ENCODE peak calls at places on chromosome 11, in seven cellular contexts. W, M, B, V, I, K and Y are unnamed samples.

GRCh38 chr11:14981507-14981906 is 9.4 kb upstream of the CALCA start:
- DNase-seq in W (no peak), M (no peak), B (no peak), V (no peak), I (no peak), K (no peak), Y (no peak)

GRCh38 chr11:115518983-115519382 is 14.8 kb upstream of the CADM1 start:
- DNase-seq in W (no peak), M (no peak), B (no peak), V (no peak), I (no peak), K (no peak), Y (no peak)

GRCh38 chr11:7531011-7531410 is 17.2 kb downstream of the PPFIBP2 start:
- DNase-seq in W (no peak), M (no peak), B (no peak), V (no peak), I (peak), K (no peak), Y (no peak)

GRCh38 chr11:119167933-119168332 is 592 bp upstream of the NLRX1 start:
- DNase-seq in W (no peak), M (no peak), B (no peak), V (no peak), I (peak), K (no peak), Y (no peak)

GRCh38 chr11:115361025-115361424 is 143.2 kb downstream of the CADM1 start:
- DNase-seq in W (no peak), M (no peak), B (no peak), V (no peak), I (no peak), K (no peak), Y (no peak)

GRCh38 chr11:35005156-35005780 is 88.8 kb downstream of the PDHX start:
- DNase-seq in W (no peak), M (no peak), B (no peak), V (no peak), I (peak), K (no peak), Y (no peak)

GRCh38 chr11:68812526-68812925 is 29.2 kb downstream of the CPT1A start:
- DNase-seq in W (no peak), M (no peak), B (no peak), V (no peak), I (no peak), K (no peak), Y (no peak)

GRCh38 chr11:66559141-66559861 is 9.1 kb downstream of the CTSF start:
- DNase-seq in W (no peak), M (no peak), B (peak), V (no peak), I (no peak), K (peak), Y (no peak)

GRCh38 chr11:130227373-130227772 is 67.8 kb downstream of the ST14 start:
- DNase-seq in W (no peak), M (no peak), B (no peak), V (no peak), I (no peak), K (no peak), Y (no peak)